ENCODE peak calls at places on chromosomes 1 and 21, in seven cellular contexts. One of them, this sample, is unnamed.

GRCh38 chr1:180571060-180571831 is 12.5 kb downstream of the OVAAL start:
- ATAC-seq in Right ventricle myocardium superior: no peak
- ATAC-seq in left lobe of liver: no peak
- ATAC-seq in natural killer cell: no peak
- ATAC-seq in gastrocnemius medialis: no peak
- ATAC-seq in psoas muscle: no peak
- ATAC-seq in right lobe of liver: no peak
- ATAC-seq in this sample: no peak

GRCh38 chr1:62706985-62707745 is 19.0 kb upstream of the DOCK7 start:
- ATAC-seq in gastrocnemius medialis: no peak
- ATAC-seq in left lobe of liver: no peak
- ATAC-seq in Right ventricle myocardium superior: no peak
- ATAC-seq in natural killer cell: no peak
- ATAC-seq in psoas muscle: no peak
- ATAC-seq in right lobe of liver: no peak
- ATAC-seq in this sample: no peak

GRCh38 chr1:192543445-192543844 is 32.1 kb upstream of the RGS1 start:
- ATAC-seq in Right ventricle myocardium superior: no peak
- ATAC-seq in psoas muscle: no peak
- ATAC-seq in right lobe of liver: no peak
- ATAC-seq in natural killer cell: peak
- ATAC-seq in gastrocnemius medialis: no peak
- ATAC-seq in left lobe of liver: no peak
- ATAC-seq in this sample: no peak

GRCh38 chr21:46131721-46132651 is 23.4 kb downstream of the FTCD start:
- ATAC-seq in left lobe of liver: no peak
- ATAC-seq in gastrocnemius medialis: no peak
- ATAC-seq in right lobe of liver: no peak
- ATAC-seq in Right ventricle myocardium superior: peak
- ATAC-seq in psoas muscle: peak
- ATAC-seq in natural killer cell: no peak
- ATAC-seq in this sample: no peak

GRCh38 chr1:181906631-181907030 is 154.9 kb downstream of the ZNF648 start:
- ATAC-seq in psoas muscle: no peak
- ATAC-seq in right lobe of liver: no peak
- ATAC-seq in Right ventricle myocardium superior: no peak
- ATAC-seq in natural killer cell: no peak
- ATAC-seq in gastrocnemius medialis: no peak
- ATAC-seq in left lobe of liver: no peak
- ATAC-seq in this sample: no peak

GRCh38 chr21:45856940-45857339 is 124.6 kb upstream of the COL6A1 start:
- ATAC-seq in Right ventricle myocardium superior: no peak
- ATAC-seq in natural killer cell: no peak
- ATAC-seq in gastrocnemius medialis: no peak
- ATAC-seq in right lobe of liver: no peak
- ATAC-seq in left lobe of liver: no peak
- ATAC-seq in psoas muscle: no peak
- ATAC-seq in this sample: no peak

GRCh38 chr1:198756470-198756869 is 117.6 kb downstream of the PTPRC start:
- ATAC-seq in right lobe of liver: no peak
- ATAC-seq in natural killer cell: peak
- ATAC-seq in psoas muscle: no peak
- ATAC-seq in left lobe of liver: peak
- ATAC-seq in Right ventricle myocardium superior: no peak
- ATAC-seq in gastrocnemius medialis: no peak
- ATAC-seq in this sample: no peak

GRCh38 chr1:239922778-239923522 is 168.7 kb upstream of the FMN2 start:
- ATAC-seq in right lobe of liver: no peak
- ATAC-seq in gastrocnemius medialis: no peak
- ATAC-seq in natural killer cell: no peak
- ATAC-seq in Right ventricle myocardium superior: no peak
- ATAC-seq in psoas muscle: no peak
- ATAC-seq in left lobe of liver: no peak
- ATAC-seq in this sample: no peak

GRCh38 chr1:191174298-191174697 is 696.6 kb upstream of the BRINP3 start:
- ATAC-seq in left lobe of liver: no peak
- ATAC-seq in Right ventricle myocardium superior: no peak
- ATAC-seq in psoas muscle: no peak
- ATAC-seq in right lobe of liver: no peak
- ATAC-seq in natural killer cell: no peak
- ATAC-seq in gastrocnemius medialis: no peak
- ATAC-seq in this sample: no peak

GRCh38 chr1:218499021-218499691 is 154.0 kb downstream of the TGFB2 start:
- ATAC-seq in Right ventricle myocardium superior: peak
- ATAC-seq in left lobe of liver: no peak
- ATAC-seq in natural killer cell: no peak
- ATAC-seq in right lobe of liver: no peak
- ATAC-seq in psoas muscle: no peak
- ATAC-seq in gastrocnemius medialis: no peak
- ATAC-seq in this sample: no peak

GRCh38 chr1:25369241-25369640 is 31.1 kb downstream of the TMEM50A start:
- ATAC-seq in gastrocnemius medialis: no peak
- ATAC-seq in left lobe of liver: peak
- ATAC-seq in right lobe of liver: peak
- ATAC-seq in psoas muscle: no peak
- ATAC-seq in Right ventricle myocardium superior: no peak
- ATAC-seq in natural killer cell: no peak
- ATAC-seq in this sample: no peak

GRCh38 chr1:14880456-14881316 is 272.9 kb upstream of the TMEM51 start:
- ATAC-seq in gastrocnemius medialis: no peak
- ATAC-seq in psoas muscle: no peak
- ATAC-seq in left lobe of liver: no peak
- ATAC-seq in natural killer cell: no peak
- ATAC-seq in right lobe of liver: no peak
- ATAC-seq in Right ventricle myocardium superior: no peak
- ATAC-seq in this sample: peak

GRCh38 chr1:78490861-78491310 is at the start of gene PTGFR:
- ATAC-seq in gastrocnemius medialis: peak
- ATAC-seq in psoas muscle: peak
- ATAC-seq in right lobe of liver: peak
- ATAC-seq in natural killer cell: no peak
- ATAC-seq in left lobe of liver: peak
- ATAC-seq in Right ventricle myocardium superior: peak
- ATAC-seq in this sample: peak

GRCh38 chr1:69919922-69920273 is 285.5 kb downstream of the LRRC40 start:
- ATAC-seq in natural killer cell: no peak
- ATAC-seq in psoas muscle: no peak
- ATAC-seq in left lobe of liver: no peak
- ATAC-seq in Right ventricle myocardium superior: no peak
- ATAC-seq in right lobe of liver: peak
- ATAC-seq in gastrocnemius medialis: no peak
- ATAC-seq in this sample: no peak

GRCh38 chr1:149899460-149900284 is at the start of gene BOLA1:
- ATAC-seq in natural killer cell: peak
- ATAC-seq in left lobe of liver: peak
- ATAC-seq in right lobe of liver: peak
- ATAC-seq in Right ventricle myocardium superior: peak
- ATAC-seq in psoas muscle: peak
- ATAC-seq in gastrocnemius medialis: peak
- ATAC-seq in this sample: peak

GRCh38 chr1:7476861-7477534 is 294.1 kb upstream of the VAMP3 start:
- ATAC-seq in left lobe of liver: no peak
- ATAC-seq in psoas muscle: no peak
- ATAC-seq in gastrocnemius medialis: no peak
- ATAC-seq in natural killer cell: no peak
- ATAC-seq in Right ventricle myocardium superior: peak
- ATAC-seq in right lobe of liver: no peak
- ATAC-seq in this sample: no peak

GRCh38 chr1:206693029-206693428 is 8.3 kb downstream of the MAPKAPK2 start:
- ATAC-seq in Right ventricle myocardium superior: peak
- ATAC-seq in gastrocnemius medialis: peak
- ATAC-seq in psoas muscle: peak
- ATAC-seq in natural killer cell: peak
- ATAC-seq in left lobe of liver: peak
- ATAC-seq in right lobe of liver: peak
- ATAC-seq in this sample: peak

GRCh38 chr1:101284622-101285218 is 47.9 kb downstream of the S1PR1 start:
- ATAC-seq in left lobe of liver: no peak
- ATAC-seq in right lobe of liver: no peak
- ATAC-seq in psoas muscle: no peak
- ATAC-seq in natural killer cell: peak
- ATAC-seq in Right ventricle myocardium superior: no peak
- ATAC-seq in gastrocnemius medialis: no peak
- ATAC-seq in this sample: no peak

GRCh38 chr1:25971044-25971881 is 26.6 kb downstream of the PAFAH2 start:
- ATAC-seq in right lobe of liver: no peak
- ATAC-seq in Right ventricle myocardium superior: no peak
- ATAC-seq in natural killer cell: peak
- ATAC-seq in gastrocnemius medialis: no peak
- ATAC-seq in psoas muscle: no peak
- ATAC-seq in left lobe of liver: no peak
- ATAC-seq in this sample: no peak

GRCh38 chr1:45038661-45039364 is 26.8 kb downstream of the UROD start:
- ATAC-seq in natural killer cell: no peak
- ATAC-seq in psoas muscle: no peak
- ATAC-seq in gastrocnemius medialis: no peak
- ATAC-seq in right lobe of liver: no peak
- ATAC-seq in left lobe of liver: no peak
- ATAC-seq in Right ventricle myocardium superior: no peak
- ATAC-seq in this sample: no peak

GRCh38 chr1:90362163-90362562 is 354.9 kb downstream of the BARHL2 start:
- ATAC-seq in natural killer cell: peak
- ATAC-seq in gastrocnemius medialis: no peak
- ATAC-seq in psoas muscle: no peak
- ATAC-seq in right lobe of liver: no peak
- ATAC-seq in left lobe of liver: no peak
- ATAC-seq in Right ventricle myocardium superior: no peak
- ATAC-seq in this sample: no peak

GRCh38 chr1:8378981-8379470 is 61.1 kb downstream of the SLC45A1 start:
- ATAC-seq in right lobe of liver: no peak
- ATAC-seq in Right ventricle myocardium superior: peak
- ATAC-seq in gastrocnemius medialis: no peak
- ATAC-seq in natural killer cell: peak
- ATAC-seq in left lobe of liver: no peak
- ATAC-seq in psoas muscle: no peak
- ATAC-seq in this sample: no peak

GRCh38 chr1:210294991-210295773 is 33.5 kb upstream of the HHAT start:
- ATAC-seq in natural killer cell: no peak
- ATAC-seq in Right ventricle myocardium superior: peak
- ATAC-seq in psoas muscle: no peak
- ATAC-seq in left lobe of liver: no peak
- ATAC-seq in gastrocnemius medialis: no peak
- ATAC-seq in right lobe of liver: no peak
- ATAC-seq in this sample: no peak

GRCh38 chr21:31473685-31474345 is 129.8 kb upstream of the TIAM1 start:
- ATAC-seq in left lobe of liver: no peak
- ATAC-seq in psoas muscle: no peak
- ATAC-seq in natural killer cell: no peak
- ATAC-seq in right lobe of liver: no peak
- ATAC-seq in Right ventricle myocardium superior: no peak
- ATAC-seq in gastrocnemius medialis: no peak
- ATAC-seq in this sample: no peak

GRCh38 chr1:39711359-39712340 is 20.4 kb upstream of the HPCAL4 start:
- ATAC-seq in Right ventricle myocardium superior: peak
- ATAC-seq in psoas muscle: no peak
- ATAC-seq in left lobe of liver: no peak
- ATAC-seq in right lobe of liver: no peak
- ATAC-seq in gastrocnemius medialis: no peak
- ATAC-seq in natural killer cell: no peak
- ATAC-seq in this sample: no peak

GRCh38 chr1:49358036-49358435 is 581.3 kb upstream of the BEND5 start:
- ATAC-seq in gastrocnemius medialis: no peak
- ATAC-seq in natural killer cell: no peak
- ATAC-seq in psoas muscle: no peak
- ATAC-seq in right lobe of liver: no peak
- ATAC-seq in left lobe of liver: no peak
- ATAC-seq in Right ventricle myocardium superior: no peak
- ATAC-seq in this sample: no peak

GRCh38 chr1:234532511-234532922 is 53.5 kb upstream of the TARBP1 start:
- ATAC-seq in right lobe of liver: peak
- ATAC-seq in left lobe of liver: peak
- ATAC-seq in gastrocnemius medialis: peak
- ATAC-seq in natural killer cell: no peak
- ATAC-seq in psoas muscle: peak
- ATAC-seq in Right ventricle myocardium superior: peak
- ATAC-seq in this sample: peak